ENCODE peak calls at places on chromosome 13, in six cellular contexts. Y, P, S, Q, V and A are unnamed samples. For H3F3A, the result is how much of the 10 kb centered on the place peaks cover.

GRCh38 chr13:27851049-27851448 is 58.8 kb downstream of the GSX1 start:
- DNase-seq in Y (peak), P (no peak), S (no peak), Q (no peak), V (no peak), A (no peak)

GRCh38 chr13:75153834-75154233 is 328.1 kb downstream of the TBC1D4 start:
- DNase-seq in Y (no peak), P (no peak), S (peak), Q (no peak), V (no peak), A (no peak)

GRCh38 chr13:28467886-28468519 is 26.9 kb downstream of the FLT1 start:
- DNase-seq in Y (no peak), P (no peak), S (no peak), Q (no peak), V (no peak), A (no peak)

GRCh38 chr13:97307882-97308624 is 85.9 kb downstream of the MBNL2 start:
- DNase-seq in Y (peak), P (peak), S (peak), Q (peak), V (no peak), A (peak)

GRCh38 chr13:106488671-106489070 is 46.8 kb downstream of the EFNB2 start:
- DNase-seq in Y (no peak), P (no peak), S (no peak), Q (no peak), V (no peak), A (no peak)

GRCh38 chr13:27919934-27920676 is at the start of gene PDX1:
- DNase-seq in Y (peak), P (peak), S (peak), Q (peak), V (no peak), A (peak)

GRCh38 chr13:85543144-85543543 is 256.1 kb downstream of the SLITRK6 start:
- DNase-seq in Y (peak), P (no peak), S (no peak), Q (no peak), V (no peak), A (no peak)

GRCh38 chr13:20130012-20130411 is 30.8 kb downstream of the GJA3 start:
- DNase-seq in Y (no peak), P (no peak), S (no peak), Q (no peak), V (no peak), A (no peak)

GRCh38 chr13:75414036-75414827 is 67.7 kb downstream of the TBC1D4 start:
- DNase-seq in Y (no peak), P (no peak), S (no peak), Q (no peak), V (no peak), A (no peak)

GRCh38 chr13:46559272-46559805 is 6.4 kb downstream of the LRCH1 start:
- DNase-seq in Y (no peak), P (no peak), S (peak), Q (no peak), V (no peak), A (no peak)

GRCh38 chr13:34011552-34012085 is 193.7 kb downstream of the RFC3 start:
- DNase-seq in Y (no peak), P (no peak), S (no peak), Q (peak), V (no peak), A (no peak)

GRCh38 chr13:110287031-110287828 is 19.7 kb downstream of the COL4A1 start:
- DNase-seq in Y (no peak), P (no peak), S (no peak), Q (no peak), V (no peak), A (no peak)

GRCh38 chr13:26629260-26629659 is 71.8 kb downstream of the WASF3 start:
- DNase-seq in Y (peak), P (no peak), S (peak), Q (no peak), V (no peak), A (peak)

GRCh38 chr13:19726611-19727010 is 56.1 kb downstream of the PSPC1 start:
- DNase-seq in Y (no peak), P (no peak), S (peak), Q (no peak), V (no peak), A (no peak)

GRCh38 chr13:29362849-29363604 is 232.5 kb downstream of the SLC7A1 start:
- DNase-seq in Y (peak), P (peak), S (peak), Q (peak), V (peak), A (peak)

GRCh38 chr13:82522872-82523271 is 1359.4 kb downstream of the SLITRK1 start:
- DNase-seq in Y (no peak), P (no peak), S (no peak), Q (no peak), V (no peak), A (no peak)

GRCh38 chr13:41696163-41697003 is 239.0 kb downstream of the RGCC start:
- DNase-seq in Y (peak), P (no peak), S (peak), Q (no peak), V (no peak), A (peak)

GRCh38 chr13:21703846-21704245 is 33.0 kb downstream of the FGF9 start:
- DNase-seq in Y (peak), P (no peak), S (no peak), Q (no peak), V (no peak), A (no peak)

GRCh38 chr13:96998071-96998470 is 3.8 kb upstream of the OXGR1 start:
- DNase-seq in Y (no peak), P (no peak), S (no peak), Q (no peak), V (no peak), A (no peak)

GRCh38 chr13:113791761-113792160 is 32.7 kb downstream of the TMEM255B start:
- DNase-seq in Y (no peak), P (no peak), S (no peak), Q (no peak), V (no peak), A (no peak)

GRCh38 chr13:37473035-37473434 is 125.5 kb downstream of the POSTN start:
- DNase-seq in Y (no peak), P (peak), S (no peak), Q (no peak), V (no peak), A (peak)

GRCh38 chr13:93915269-93915809 is 564.1 kb downstream of the DCT start:
- DNase-seq in Y (no peak), P (no peak), S (peak), Q (no peak), V (no peak), A (no peak)

GRCh38 chr13:91722267-91722884 is 324.0 kb downstream of the GPC5 start:
- DNase-seq in Y (peak), P (peak), S (peak), Q (peak), V (peak), A (peak)

GRCh38 chr13:75308222-75308621 is 173.7 kb downstream of the TBC1D4 start:
- DNase-seq in Y (no peak), P (no peak), S (no peak), Q (no peak), V (no peak), A (no peak)

GRCh38 chr13:68490594-68490993 is 1260.5 kb upstream of the PCDH9 start:
- DNase-seq in Y (no peak), P (peak), S (no peak), Q (no peak), V (no peak), A (no peak)

GRCh38 chr13:97574926-97575325 is 141.0 kb downstream of the RAP2A start:
- DNase-seq in Y (peak), P (no peak), S (peak), Q (peak), V (peak), A (peak)

GRCh38 chr13:77619655-77620054 is 77.8 kb upstream of the SLAIN1 start:
- DNase-seq in Y (no peak), P (no peak), S (no peak), Q (no peak), V (no peak), A (no peak)

GRCh38 chr13:102333320-102334181 is 68.3 kb downstream of the FGF14 start:
- DNase-seq in Y (no peak), P (no peak), S (no peak), Q (peak), V (no peak), A (peak)

DNA sequence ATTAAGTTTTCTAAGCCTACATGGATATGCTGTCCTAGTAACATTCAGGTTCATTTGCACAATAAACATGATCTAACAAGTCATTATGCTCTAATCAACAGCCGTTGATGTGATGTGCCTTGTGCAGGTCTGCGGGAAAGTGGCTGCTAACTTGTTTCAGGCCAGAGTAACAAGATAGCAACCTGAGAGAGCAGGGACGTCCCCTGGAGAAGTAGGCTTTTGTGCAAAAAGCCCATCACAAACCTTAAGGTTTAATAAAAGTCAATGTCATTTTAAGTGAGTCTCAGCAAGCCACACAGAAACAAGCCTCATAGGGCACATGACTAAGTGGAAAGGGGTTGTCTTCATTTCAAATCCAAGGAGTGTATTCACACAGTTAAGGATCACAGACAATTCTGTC is 17.6 kb downstream of the FOXO1 start:
- DNase-seq in Y (no peak), P (no peak), S (no peak), Q (no peak), V (no peak), A (peak)
- H2AFZ ChIP-seq in Y (no peak), P (no peak), S (no peak), Q (no peak), V (no peak), A (no peak)

GRCh38 chr13:45339867-45340266 is 1.1 kb downstream of the TPT1 start:
- DNase-seq in Y (no peak), P (no peak), S (peak), Q (no peak), V (peak), A (no peak)

GRCh38 chr13:45341799-45342584 is 1.0 kb upstream of the TPT1 start:
- DNase-seq in Y (peak), P (peak), S (peak), Q (no peak), V (no peak), A (no peak)

GRCh38 chr13:45339399-45339798 is 1.6 kb downstream of the TPT1 start:
- DNase-seq in Y (no peak), P (no peak), S (no peak), Q (no peak), V (no peak), A (no peak)

GRCh38 chr13:45340422-45341033 is 455 bp downstream of the TPT1 start:
- DNase-seq in Y (peak), P (peak), S (peak), Q (peak), V (peak), A (peak)

GRCh38 chr13:45341034-45341798 is at the start of gene TPT1:
- DNase-seq in Y (peak), P (peak), S (peak), Q (peak), V (peak), A (peak)
- H3F3A ChIP-seq in Y (under half), P (under half), S (under half), Q (half or more), V (under half), A (under half)

GRCh38 chr13:51811046-51811445 is 7.1 kb upstream of the DHRS12 start:
- DNase-seq in Y (no peak), P (no peak), S (no peak), Q (no peak), V (no peak), A (peak)
- TF ChIP-seq EZH2phosphoT487 in Y (no peak), P (no peak), S (no peak), Q (no peak), V (no peak), A (no peak)

DNA sequence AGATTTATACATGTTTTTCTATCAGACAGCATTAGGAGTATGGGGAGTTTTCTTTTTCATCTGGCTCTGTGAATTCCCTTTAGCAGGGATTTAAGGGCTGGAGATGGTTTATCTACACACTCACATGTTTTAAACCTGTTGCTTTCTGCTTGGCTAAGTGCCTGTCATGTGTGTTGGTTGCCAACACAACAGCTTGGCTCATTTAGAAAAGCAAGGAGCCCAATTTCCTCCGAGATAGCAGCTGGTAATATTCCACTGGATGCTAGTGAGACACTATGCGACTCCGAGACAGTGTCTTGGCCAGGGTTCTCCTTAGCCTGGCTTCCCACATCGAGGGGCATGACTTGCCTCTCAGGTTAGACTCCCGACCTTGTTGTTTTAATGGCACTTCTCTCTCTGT is 83.3 kb downstream of the KLF5 start:
- DNase-seq in Y (no peak), P (no peak), S (no peak), Q (peak), V (no peak), A (no peak)
- H2AFZ ChIP-seq in Y (no peak), P (peak), S (no peak), Q (no peak), V (no peak), A (peak)

GRCh38 chr13:90184355-90184754 is 1163.1 kb upstream of the MIR17HG start:
- DNase-seq in Y (no peak), P (no peak), S (no peak), Q (no peak), V (no peak), A (no peak)

GRCh38 chr13:90185734-90186133 is 1161.8 kb upstream of the MIR17HG start:
- DNase-seq in Y (peak), P (no peak), S (peak), Q (no peak), V (no peak), A (no peak)

DNA sequence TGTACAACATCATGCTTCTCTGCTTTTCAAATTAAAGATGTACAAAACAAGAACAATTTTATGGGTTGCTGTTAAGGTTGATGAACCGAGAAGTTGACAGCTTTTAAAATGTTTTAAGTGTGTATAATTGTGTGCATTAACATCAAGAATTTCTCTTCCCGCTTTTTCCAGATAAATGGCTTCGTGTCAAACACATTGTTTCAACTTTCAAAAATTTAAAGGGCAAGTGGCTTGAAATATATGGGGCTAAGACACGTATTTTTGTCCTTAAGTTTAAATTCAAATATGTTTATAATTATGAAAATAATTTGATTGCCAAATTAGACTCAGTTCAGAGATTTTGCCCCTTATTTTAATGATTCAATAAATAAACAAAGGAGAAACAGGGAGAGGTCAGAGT is 1159.2 kb upstream of the MIR17HG start:
- DNase-seq in Y (no peak), P (no peak), S (no peak), Q (no peak), V (no peak), A (no peak)
- H3F3A ChIP-seq in Y (under half), P (under half), S (under half), Q (under half), V (under half), A (under half)

GRCh38 chr13:108769213-108770070 is 140.0 kb downstream of the MYO16 start:
- DNase-seq in Y (peak), P (no peak), S (no peak), Q (no peak), V (no peak), A (no peak)
- TF ChIP-seq EZH2phosphoT487 in Y (no peak), P (no peak), S (no peak), Q (no peak), V (no peak), A (no peak)

GRCh38 chr13:111974065-111974640 is 92.8 kb upstream of the SOX1 start:
- DNase-seq in Y (no peak), P (no peak), S (no peak), Q (no peak), V (no peak), A (no peak)
- H2AFZ ChIP-seq in Y (no peak), P (no peak), S (no peak), Q (no peak), V (no peak), A (no peak)